ENCODE peak calls at places on chromosome 2, in four cellular contexts. O, T, B and S are unnamed samples.

GRCh38 chr2:160064916-160065315 is 2.5 kb upstream of the PLA2R1 start:
- DNase-seq in O (no peak), T (no peak), B (no peak), S (no peak)

GRCh38 chr2:200454839-200455801 is 54.7 kb downstream of the KCTD18 start:
- DNase-seq in O (peak; percentile 15), T (peak; percentile 66), B (no peak), S (no peak)

GRCh38 chr2:133674433-133675331 is 106.4 kb upstream of the NCKAP5 start:
- DNase-seq in O (peak; percentile 36), T (no peak), B (no peak), S (peak; percentile 30)

GRCh38 chr2:136985044-136985443 is 219.7 kb downstream of the THSD7B start:
- DNase-seq in O (no peak), T (no peak), B (no peak), S (no peak)

GRCh38 chr2:233082934-233083755 is 23.0 kb downstream of the INPP5D start:
- DNase-seq in O (no peak), T (no peak), B (no peak), S (no peak)

GRCh38 chr2:136235451-136236418 is 117.8 kb upstream of the CXCR4 start:
- DNase-seq in O (peak; percentile 35), T (no peak), B (no peak), S (no peak)

GRCh38 chr2:134020608-134021007 is 233.3 kb upstream of the MGAT5 start:
- DNase-seq in O (no peak), T (peak; percentile 51), B (no peak), S (no peak)

GRCh38 chr2:62145478-62146100 is 50.3 kb upstream of the B3GNT2 start:
- DNase-seq in O (no peak), T (peak; percentile 83), B (no peak), S (no peak)

GRCh38 chr2:207839575-207839974 is 69.9 kb upstream of the FZD5 start:
- DNase-seq in O (no peak), T (no peak), B (no peak), S (no peak)

GRCh38 chr2:241029599-241030332 is 31.3 kb downstream of the SNED1 start:
- DNase-seq in O (no peak), T (no peak), B (no peak), S (no peak)

GRCh38 chr2:187299122-187299906 is 148.7 kb downstream of the CALCRL start:
- DNase-seq in O (no peak), T (no peak), B (no peak), S (no peak)

GRCh38 chr2:71803398-71803797 is 344.3 kb downstream of the CYP26B1 start:
- DNase-seq in O (no peak), T (no peak), B (no peak), S (no peak)

GRCh38 chr2:227632827-227633226 is 15.5 kb downstream of the SCYGR4 start:
- DNase-seq in O (no peak), T (no peak), B (no peak), S (no peak)

GRCh38 chr2:48508461-48509124 is 21.4 kb upstream of the STON1 start:
- DNase-seq in O (peak; percentile 75), T (no peak), B (peak; percentile 39), S (no peak)

GRCh38 chr2:217305882-217306281 is 446.0 kb upstream of the TNP1 start:
- DNase-seq in O (no peak), T (no peak), B (no peak), S (no peak)

GRCh38 chr2:70561893-70562292 is 8.3 kb upstream of the TGFA start:
- DNase-seq in O (no peak), T (no peak), B (no peak), S (no peak)

DNA sequence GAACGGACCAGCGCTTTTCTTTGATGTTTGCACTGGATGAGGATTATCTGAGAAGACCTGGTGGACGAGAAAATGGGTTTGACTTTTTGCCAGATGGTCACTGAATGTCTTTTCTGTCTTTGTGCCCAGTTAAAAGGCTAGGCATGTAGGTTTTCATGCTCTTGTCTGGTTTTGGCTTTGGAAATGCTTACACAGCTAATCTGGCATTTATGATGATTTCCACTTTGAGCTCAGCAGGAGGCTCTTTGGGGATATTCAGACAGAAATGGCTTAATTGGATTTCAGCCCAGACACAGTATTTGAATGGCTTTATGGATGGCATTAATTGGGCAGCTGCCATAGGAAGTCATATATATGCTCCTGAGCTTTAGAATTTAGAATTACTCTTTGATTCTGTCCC is 59.6 kb downstream of the NCK2 start:
- DNase-seq in O (no peak), T (no peak), B (no peak), S (no peak)
- TF ChIP-seq CBFB in O (no peak), T (no peak), B (no peak), S (no peak)

GRCh38 chr2:223566398-223566797 is 35.8 kb downstream of the SCG2 start:
- DNase-seq in O (no peak), T (no peak), B (no peak), S (no peak)
- TF ChIP-seq ATF3 in O (no peak), T (no peak), B (no peak), S (no peak)

DNA sequence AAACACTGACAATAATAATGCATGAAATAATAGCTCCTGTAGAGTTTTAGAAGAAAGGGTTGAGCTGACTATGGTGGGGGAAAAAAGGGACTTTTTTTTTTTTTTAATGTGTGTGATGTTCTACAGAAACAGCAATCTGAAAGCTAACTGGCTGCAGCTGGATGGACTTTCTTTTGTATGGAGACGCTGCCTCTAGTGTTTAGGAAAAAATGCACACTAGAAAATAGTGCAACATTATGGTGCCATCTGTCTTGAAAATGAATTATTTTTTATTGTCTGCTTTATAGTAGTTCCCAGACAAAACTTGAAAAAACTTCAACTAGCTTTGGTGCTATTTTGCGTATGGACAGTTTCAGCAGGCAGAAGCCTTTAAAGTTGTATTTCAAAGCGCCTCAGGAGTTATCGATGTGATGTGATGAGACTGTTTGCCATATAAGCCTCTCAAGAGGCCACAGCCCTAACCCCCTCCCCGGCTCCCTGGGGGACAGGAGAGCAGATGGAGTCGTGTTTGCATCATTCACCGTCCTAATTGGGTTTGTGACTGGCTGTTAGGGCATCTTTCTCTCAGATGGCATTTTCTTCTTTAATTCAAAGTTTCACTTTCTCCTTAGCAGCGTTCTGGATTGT is 86.9 kb downstream of the LTBP1 start:
- DNase-seq in O (no peak), T (no peak), B (no peak), S (no peak)
- TF ChIP-seq CBFB in O (no peak), T (no peak), B (no peak), S (no peak)

DNA sequence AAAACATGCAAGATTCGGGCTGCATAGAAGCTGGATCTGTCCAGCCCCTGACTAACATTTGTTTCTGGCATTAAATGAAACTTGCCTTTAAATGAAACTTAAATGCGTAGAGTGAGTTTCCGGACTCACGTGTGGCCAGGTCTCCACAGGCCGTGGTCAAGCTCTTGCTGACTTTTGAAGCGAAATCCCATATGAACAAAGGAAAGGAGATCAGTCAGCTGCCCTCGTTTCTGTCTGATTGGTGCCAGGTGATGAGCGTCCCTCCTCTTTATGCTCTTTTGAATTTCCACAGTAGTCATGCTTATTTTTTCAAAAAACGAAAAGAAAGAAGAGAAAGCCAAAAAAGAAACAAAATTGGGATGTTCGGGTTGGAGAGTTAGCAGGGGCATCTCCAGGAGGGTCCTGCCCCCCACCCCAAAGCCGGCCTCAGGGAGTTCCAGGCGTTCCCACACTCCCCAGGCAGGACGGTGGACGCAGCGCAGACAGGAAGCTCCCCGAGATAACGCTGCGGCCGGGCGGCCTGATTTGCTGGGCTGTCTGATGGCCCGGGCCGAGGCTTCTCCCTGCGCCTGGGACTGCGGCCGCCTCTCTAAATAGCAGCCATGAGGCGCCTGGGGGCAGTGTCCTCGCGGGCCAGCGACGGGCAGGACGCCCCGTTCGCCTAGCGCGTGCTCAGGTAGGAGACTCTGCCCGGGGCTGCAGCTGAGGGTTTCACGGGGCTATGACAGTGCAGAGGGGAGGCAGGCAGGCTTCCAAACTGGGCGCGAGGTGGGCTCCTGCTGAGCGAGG is at the start of gene COLEC11:
- DNase-seq in O (no peak), T (no peak), B (peak; percentile 58), S (peak; percentile 66)
- TF ChIP-seq ATF3 in O (no peak), T (no peak), B (no peak), S (no peak)

GRCh38 chr2:67565761-67566160 is 168.6 kb downstream of the ETAA1 start:
- DNase-seq in O (no peak), T (no peak), B (no peak), S (no peak)
- TF ChIP-seq CBFB in O (no peak), T (no peak), B (no peak), S (no peak)

DNA sequence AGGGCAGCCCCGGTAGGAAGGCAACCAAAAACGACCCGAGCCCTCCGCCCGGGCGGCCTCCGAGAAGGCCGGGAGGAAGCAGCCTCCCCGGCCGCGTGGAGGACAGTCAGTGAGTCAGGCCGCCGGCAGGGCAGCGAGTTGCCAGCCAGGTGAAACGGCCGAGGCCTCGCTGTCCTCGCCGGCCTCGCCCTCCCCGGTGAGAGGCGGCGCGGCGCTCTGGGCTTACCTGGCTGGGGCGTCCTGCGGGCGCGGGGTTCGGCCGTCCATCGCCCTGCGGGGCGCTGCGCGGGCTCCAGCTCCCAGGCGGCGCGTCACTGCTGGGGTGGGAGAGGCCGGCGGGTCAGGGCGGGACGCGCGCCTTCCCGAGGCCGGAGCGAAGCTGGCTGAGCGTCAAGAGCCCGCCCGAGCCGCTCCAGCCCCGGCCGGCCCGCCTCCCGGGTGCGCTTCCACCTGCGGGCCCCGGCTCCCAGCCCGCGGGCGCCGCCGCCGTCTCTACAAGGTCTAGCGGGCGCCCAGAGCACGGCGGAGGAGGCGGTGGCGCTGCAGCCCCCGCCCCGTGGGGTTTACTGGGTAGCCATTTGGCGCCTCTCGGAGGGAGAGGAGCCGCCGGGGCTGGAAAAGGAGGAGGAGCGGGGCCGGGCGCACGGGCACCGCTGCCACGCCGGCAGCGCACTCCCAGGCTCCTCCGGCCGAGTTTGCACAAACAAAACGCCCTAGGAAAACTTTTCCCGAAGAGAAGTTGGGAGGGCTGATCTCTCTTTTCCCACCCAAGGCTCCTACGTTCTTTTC is 499 bp downstream of the COBLL1 start:
- DNase-seq in O (peak; percentile 82), T (no peak), B (peak; percentile 15), S (peak; percentile 76)
- TF ChIP-seq ATF3 in O (no peak), T (no peak), B (no peak), S (no peak)

GRCh38 chr2:112836695-112837117 is at the start of gene IL1B:
- DNase-seq in O (no peak), T (no peak), B (no peak), S (no peak)
- TF ChIP-seq CBFB in O (no peak), T (no peak), B (no peak), S (no peak)

GRCh38 chr2:236548179-236548918 is 21.3 kb upstream of the ACKR3 start:
- DNase-seq in O (no peak), T (no peak), B (no peak), S (no peak)
- TF ChIP-seq ATF3 in O (no peak), T (no peak), B (no peak), S (no peak)

DNA sequence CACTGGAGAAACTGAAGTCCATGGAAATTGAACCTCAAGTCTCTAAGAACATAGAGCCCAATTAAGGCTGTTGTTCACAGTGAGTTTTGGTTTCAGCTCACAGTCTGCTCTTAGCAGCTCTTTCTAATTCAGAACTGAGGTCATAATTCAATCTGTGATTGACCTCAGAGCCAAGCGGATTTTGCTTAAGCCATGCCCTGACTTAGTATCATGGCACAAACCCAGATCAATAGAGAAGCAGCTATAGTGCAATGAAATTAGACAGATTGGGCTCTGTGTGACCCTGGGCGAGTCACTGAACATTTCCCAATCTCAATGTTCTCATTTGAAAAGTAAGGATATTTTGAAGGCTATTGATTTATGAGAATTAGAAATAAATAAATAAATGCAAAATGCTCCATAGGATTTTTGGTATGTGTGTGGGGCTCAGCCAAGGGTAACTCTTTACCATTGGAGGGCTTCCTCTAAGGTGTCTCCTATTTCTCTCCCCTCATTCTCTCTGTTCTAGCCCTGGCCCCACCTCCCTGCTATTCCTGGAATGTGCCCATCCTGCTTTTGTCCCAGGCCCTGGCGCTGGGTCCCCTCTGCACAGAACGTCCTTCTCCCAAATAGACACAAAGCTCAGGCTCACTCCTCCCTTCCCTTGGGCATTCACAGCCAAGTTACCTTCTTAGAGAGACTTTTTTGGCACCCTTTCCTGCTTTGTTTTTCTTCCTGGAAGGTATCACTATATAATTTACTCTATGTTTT is 239.6 kb downstream of the LPIN1 start:
- DNase-seq in O (no peak), T (no peak), B (no peak), S (no peak)
- TF ChIP-seq CBFB in O (no peak), T (no peak), B (no peak), S (no peak)